ENCODE peak calls at places on chromosomes 11 and 22, in four cellular contexts. B is RPMI8226; K is stimulated activated CD4-positive, alpha-beta T cell treated with anti-CD3 and anti-CD28 coated beads, Interleukin-12 subunit alpha, Interleukin-12 subunit beta, amount 100 ng/mL, for 24 hours; E is iris pigment epithelial cell. R is an unnamed sample.

GRCh38 chr11:7418061-7418460 is 67.2 kb upstream of the OLFML1 start:
- DNase-seq in B (no peak), K (no peak), E (no peak), R (no peak)

GRCh38 chr22:44451016-44451415 is 47.0 kb downstream of the RTL6 start:
- DNase-seq in B (no peak), K (no peak), E (no peak), R (no peak)

GRCh38 chr11:57294225-57295131 is 30.3 kb downstream of the TNKS1BP1 start:
- DNase-seq in B (no peak), K (no peak), E (no peak), R (no peak)

GRCh38 chr11:91295591-91295990 is 929.0 kb upstream of the FAT3 start:
- DNase-seq in B (no peak), K (no peak), E (no peak), R (no peak)

GRCh38 chr11:66639066-66639813 is 737 bp downstream of the RBM4 start:
- DNase-seq in B (peak), K (no peak), E (peak), R (peak)

GRCh38 chr11:2802389-2803185 is 83.0 kb downstream of the CDKN1C start:
- DNase-seq in B (no peak), K (no peak), E (no peak), R (peak)

GRCh38 chr11:61949169-61950034 is 749 bp upstream of the BEST1 start:
- DNase-seq in B (peak), K (no peak), E (peak), R (peak)

GRCh38 chr11:75014129-75014528 is 25.4 kb downstream of the NEU3 start:
- DNase-seq in B (no peak), K (no peak), E (peak), R (no peak)

GRCh38 chr11:32775908-32776307 is 18.6 kb downstream of the CCDC73 start:
- DNase-seq in B (no peak), K (no peak), E (no peak), R (no peak)

GRCh38 chr22:44312766-44313165 is at the start of gene SHISAL1:
- DNase-seq in B (peak), K (no peak), E (peak), R (no peak)

GRCh38 chr11:114142646-114143045 is 83.1 kb downstream of the ZBTB16 start:
- DNase-seq in B (no peak), K (no peak), E (no peak), R (no peak)

GRCh38 chr11:133833101-133833898 is 12.0 kb downstream of the SPATA19 start:
- DNase-seq in B (no peak), K (no peak), E (no peak), R (no peak)

GRCh38 chr22:17483670-17484372 is 79.5 kb upstream of the SLC25A18 start:
- DNase-seq in B (no peak), K (no peak), E (peak), R (no peak)

GRCh38 chr22:36455571-36456458 is 25.6 kb downstream of the TXN2 start:
- DNase-seq in B (no peak), K (no peak), E (no peak), R (no peak)

GRCh38 chr11:8699903-8700302 is 17.3 kb downstream of the RPL27A start:
- DNase-seq in B (no peak), K (no peak), E (peak), R (no peak)

GRCh38 chr22:50696251-50696798 is 23.7 kb downstream of the SHANK3 start:
- DNase-seq in B (no peak), K (no peak), E (no peak), R (peak)

GRCh38 chr22:29798318-29798717 is 31.1 kb downstream of the UQCR10 start:
- DNase-seq in B (no peak), K (no peak), E (no peak), R (no peak)

GRCh38 chr11:10777393-10777793 is 26.3 kb downstream of the CTR9 start:
- DNase-seq in B (no peak), K (no peak), E (no peak), R (no peak)

GRCh38 chr22:39128508-39128907 is 24.0 kb downstream of the CBX7 start:
- DNase-seq in B (peak), K (no peak), E (no peak), R (no peak)

R was measured in activated naive CD4-positive, alpha-beta T cell treated with anti-CD3 and anti-CD28 coated beads, Interleukin-2, amount 10 ng/mL, durations not matched to agents 7 days and 5 days.